ENCODE peak calls at places on chromosomes 1 and 21, in six cellular contexts. R is fibroblast of the aortic adventitia; N is CD4-positive, alpha-beta T cell; V is colonic mucosa; L is right lobe of liver; Y is GM13977. D is an unnamed sample.

GRCh38 chr1:25204797-25205441 is 27.4 kb downstream of the SYF2 start:
- DNase-seq in R (peak), N (no peak), V (no peak), L (no peak), Y (peak), D (no peak)

GRCh38 chr1:164794310-164794709 is 235.3 kb downstream of the PBX1 start:
- DNase-seq in R (peak), N (no peak), V (no peak), L (no peak), Y (no peak), D (no peak)

GRCh38 chr1:110136911-110137310 is 13.4 kb upstream of the SLC6A17 start:
- DNase-seq in R (peak), N (peak), V (no peak), L (no peak), Y (no peak), D (no peak)

GRCh38 chr1:234541281-234541975 is 62.4 kb upstream of the TARBP1 start:
- DNase-seq in R (peak), N (no peak), V (no peak), L (peak), Y (no peak), D (no peak)

GRCh38 chr1:65148548-65149390 is 766 bp downstream of the AK4 start:
- DNase-seq in R (peak), N (no peak), V (peak), L (peak), Y (peak), D (peak)

GRCh38 chr1:71428029-71428428 is 347.2 kb upstream of the ZRANB2 start:
- DNase-seq in R (no peak), N (no peak), V (no peak), L (no peak), Y (no peak), D (no peak)

GRCh38 chr1:112530832-112531231 is 22.1 kb downstream of the WNT2B start:
- DNase-seq in R (no peak), N (no peak), V (no peak), L (no peak), Y (no peak), D (no peak)

GRCh38 chr1:198879711-198880306 is 241.0 kb downstream of the PTPRC start:
- DNase-seq in R (peak), N (no peak), V (no peak), L (no peak), Y (no peak), D (no peak)

GRCh38 chr1:25806418-25806817 is 6.4 kb downstream of the SELENON start:
- DNase-seq in R (peak), N (no peak), V (no peak), L (no peak), Y (no peak), D (no peak)

GRCh38 chr1:101976161-101976560 is 20.6 kb downstream of the OLFM3 start:
- DNase-seq in R (no peak), N (no peak), V (no peak), L (no peak), Y (no peak), D (no peak)

GRCh38 chr1:55071477-55071876 is 32.1 kb downstream of the PCSK9 start:
- DNase-seq in R (peak), N (no peak), V (no peak), L (peak), Y (no peak), D (no peak)

GRCh38 chr1:81813691-81814090 is 13.0 kb downstream of the ADGRL2 start:
- DNase-seq in R (no peak), N (no peak), V (no peak), L (no peak), Y (no peak), D (no peak)

GRCh38 chr1:81809808-81810207 is 9.1 kb downstream of the ADGRL2 start:
- DNase-seq in R (no peak), N (no peak), V (no peak), L (no peak), Y (no peak), D (no peak)

GRCh38 chr1:81808760-81809159 is 8.0 kb downstream of the ADGRL2 start:
- DNase-seq in R (no peak), N (no peak), V (no peak), L (no peak), Y (no peak), D (no peak)

GRCh38 chr1:81812712-81813111 is 12.0 kb downstream of the ADGRL2 start:
- DNase-seq in R (peak), N (no peak), V (no peak), L (no peak), Y (no peak), D (no peak)

GRCh38 chr1:81811757-81812371 is 11.1 kb downstream of the ADGRL2 start:
- DNase-seq in R (peak), N (no peak), V (no peak), L (no peak), Y (no peak), D (no peak)
- TF ChIP-seq CTCF in R (peak), N (no peak), V (no peak), L (peak), Y (peak), D (no peak)

DNA sequence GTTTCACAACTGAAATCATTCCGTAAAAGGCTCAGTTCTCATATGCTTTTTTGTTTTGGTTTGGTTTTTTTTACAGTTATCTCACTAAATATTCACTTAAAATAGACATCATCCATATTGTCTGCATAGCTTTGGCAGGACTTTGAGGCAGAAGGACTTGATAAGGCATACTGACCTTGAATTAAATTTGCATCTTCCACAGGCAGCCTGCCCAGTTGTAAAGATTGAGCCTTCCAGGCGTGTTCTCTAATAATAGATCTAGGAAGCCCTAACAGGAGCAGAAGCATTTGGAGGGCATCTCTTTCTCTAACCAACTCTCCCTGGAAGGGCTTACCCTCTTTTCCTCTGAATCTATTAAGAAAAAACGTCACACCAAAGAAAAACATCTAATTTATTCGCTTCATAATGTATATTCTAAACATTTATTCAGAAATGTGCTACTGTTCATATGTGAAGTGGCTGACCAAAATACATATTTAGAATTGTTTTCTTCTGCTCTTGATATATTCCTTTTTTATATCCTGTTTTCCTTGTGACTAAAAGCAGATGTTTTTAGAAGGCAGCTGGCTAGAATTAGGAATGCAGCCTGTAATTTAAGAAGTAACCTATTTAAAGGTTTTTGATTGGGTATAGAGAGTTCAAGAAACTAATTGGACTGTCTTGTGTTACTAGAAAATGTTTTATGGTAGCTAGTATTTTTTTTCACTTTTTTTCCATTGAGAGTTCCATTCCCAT is 20.2 kb downstream of the DESI2 start:
- DNase-seq in R (peak), N (no peak), V (no peak), L (no peak), Y (no peak), D (no peak)
- TF ChIP-seq CTCF in R (no peak), N (no peak), V (no peak), L (no peak), Y (no peak), D (no peak)

GRCh38 chr1:34320081-34320480 is 143.4 kb downstream of the C1orf94 start:
- DNase-seq in R (peak), N (no peak), V (no peak), L (no peak), Y (no peak), D (no peak)
- TF ChIP-seq CTCF in R (no peak), N (no peak), V (no peak), L (no peak), Y (no peak), D (no peak)

DNA sequence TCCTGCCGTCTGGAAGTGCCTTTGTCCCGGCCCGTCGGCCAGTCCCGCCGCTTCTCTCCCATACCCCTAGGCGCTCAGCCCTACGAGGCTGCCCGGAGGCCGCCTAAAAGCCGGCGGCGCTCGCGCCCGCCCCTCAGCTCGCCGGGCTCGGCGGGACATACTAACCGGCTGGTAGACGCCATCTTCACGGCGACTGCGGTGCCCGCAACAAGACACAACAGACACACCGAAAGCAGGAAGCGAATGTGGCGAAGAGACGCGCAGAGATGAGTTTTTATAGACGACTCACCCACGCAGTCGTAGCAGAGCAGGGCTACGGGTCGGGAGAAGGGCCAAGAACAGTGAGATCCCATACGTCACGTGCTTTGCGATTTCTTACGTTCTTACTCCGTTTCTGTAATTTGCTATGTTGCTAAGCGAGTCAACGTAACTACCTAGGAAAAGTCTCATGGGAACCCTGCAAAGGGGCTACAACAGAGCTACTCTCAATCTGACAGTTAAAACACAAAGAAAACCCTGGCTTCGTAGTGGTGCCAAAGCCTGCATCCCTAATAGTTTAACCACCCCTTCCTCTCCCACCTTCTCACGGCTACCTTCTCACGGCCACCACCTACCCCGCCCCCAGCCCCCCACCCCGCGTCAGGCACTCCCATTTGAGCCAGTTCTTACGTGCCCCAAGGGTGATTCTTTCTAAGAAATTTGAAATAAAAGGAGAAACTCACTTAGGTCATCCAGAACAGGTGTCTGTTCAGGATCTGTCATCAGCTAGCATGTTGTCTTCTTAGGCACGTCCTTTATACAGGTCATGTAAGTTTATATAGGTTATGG is at the start of gene GTF2B:
- DNase-seq in R (peak), N (peak), V (peak), L (peak), Y (peak), D (peak)
- TF ChIP-seq CTCF in R (no peak), N (no peak), V (no peak), L (no peak), Y (no peak), D (no peak)

DNA sequence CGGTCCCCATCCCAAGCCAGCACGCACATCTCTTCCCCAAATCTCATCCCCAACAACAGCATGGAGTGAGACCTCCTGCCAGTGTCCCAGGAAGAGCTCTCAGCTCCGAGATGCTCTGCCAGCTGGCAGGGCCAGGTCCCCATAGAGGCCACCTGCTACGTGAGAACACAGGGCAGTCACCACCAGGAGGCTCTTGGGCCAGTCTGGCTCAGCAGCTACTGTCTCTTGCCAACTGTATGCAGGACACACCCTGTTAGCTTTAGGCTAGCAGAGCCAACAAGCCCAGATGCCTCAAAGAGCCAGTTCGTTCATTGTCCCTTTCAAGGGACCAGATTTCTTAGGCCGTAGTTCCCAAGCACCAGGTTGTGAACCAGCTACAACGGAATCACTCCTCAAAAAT is 36.9 kb downstream of the FBXO2 start:
- DNase-seq in R (no peak), N (no peak), V (no peak), L (no peak), Y (no peak), D (no peak)
- TF ChIP-seq CTCF in R (no peak), N (no peak), V (no peak), L (no peak), Y (no peak), D (no peak)

DNA sequence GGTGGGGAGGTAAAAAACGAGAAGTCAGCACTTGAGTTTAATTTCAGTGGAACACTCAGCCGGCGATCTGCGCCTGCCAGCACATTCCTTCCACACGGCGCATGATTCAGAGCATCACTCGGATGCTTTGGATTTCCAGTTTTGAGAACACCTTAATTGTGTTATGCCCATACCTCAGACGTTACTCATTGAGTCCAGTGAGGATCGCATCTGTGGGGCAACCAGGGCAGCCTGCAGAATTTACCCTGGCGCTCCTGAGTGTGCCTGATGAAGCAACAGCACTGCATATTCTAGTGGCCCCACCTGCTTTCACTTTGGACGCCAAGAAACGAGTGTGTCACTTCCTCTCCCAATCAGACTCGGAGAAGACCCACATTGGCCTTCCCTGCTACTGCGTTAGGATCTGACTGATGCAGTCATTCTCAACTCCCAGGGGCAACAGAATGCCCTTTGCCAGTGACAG is 19.9 kb downstream of the FAM89A start:
- DNase-seq in R (no peak), N (no peak), V (no peak), L (no peak), Y (no peak), D (no peak)
- TF ChIP-seq CTCF in R (no peak), N (no peak), V (no peak), L (no peak), Y (no peak), D (no peak)

GRCh38 chr21:16193758-16194606 is 464.2 kb downstream of the USP25 start:
- DNase-seq in R (peak), N (no peak), V (peak), L (peak), Y (no peak), D (peak)
- TF ChIP-seq CTCF in R (peak), N (no peak), V (no peak), L (peak), Y (no peak), D (no peak)

GRCh38 chr1:226181996-226182714 is 4.4 kb downstream of the ACBD3 start:
- DNase-seq in R (peak), N (no peak), V (peak), L (peak), Y (no peak), D (no peak)
- TF ChIP-seq CTCF in R (peak), N (no peak), V (no peak), L (no peak), Y (peak), D (no peak)